ENCODE peak calls at places on chromosome 6, in five cellular contexts. I is prostate gland, Y is keratinocyte, W is mucosa of descending colon, N is HCT116. Z is an unnamed sample.

GRCh38 chr6:52233975-52234823 is 10.1 kb downstream of the IL17F start:
- DNase-seq in I (peak; percentile 6), Y (peak; percentile 13), W (peak; percentile 39), N (peak; percentile 52), Z (no peak)

GRCh38 chr6:84805145-84805544 is 40.7 kb upstream of the TBX18 start:
- DNase-seq in I (no peak), Y (no peak), W (no peak), N (no peak), Z (no peak)

GRCh38 chr6:117521785-117522502 is 39.5 kb downstream of the DCBLD1 start:
- DNase-seq in I (no peak), Y (no peak), W (no peak), N (no peak), Z (no peak)

GRCh38 chr6:10962673-10963072 is 75.8 kb downstream of the SYCP2L start:
- DNase-seq in I (no peak), Y (no peak), W (no peak), N (no peak), Z (no peak)

GRCh38 chr6:134394905-134395304 is 77.0 kb upstream of the SGK1 start:
- DNase-seq in I (no peak), Y (no peak), W (no peak), N (no peak), Z (no peak)

GRCh38 chr6:89495961-89496535 is 63.1 kb downstream of the ANKRD6 start:
- DNase-seq in I (no peak), Y (no peak), W (no peak), N (no peak), Z (no peak)

GRCh38 chr6:119148102-119148824 is 69.8 kb upstream of the FAM184A start:
- DNase-seq in I (peak; percentile 31), Y (no peak), W (no peak), N (peak; percentile 62), Z (no peak)

GRCh38 chr6:33759887-33760629 is 13.4 kb upstream of the IP6K3 start:
- DNase-seq in I (no peak), Y (no peak), W (no peak), N (no peak), Z (no peak)

GRCh38 chr6:1930356-1930755 is 315.0 kb downstream of the GMDS start:
- DNase-seq in I (no peak), Y (no peak), W (no peak), N (no peak), Z (no peak)

GRCh38 chr6:150263765-150264415 is 104.9 kb upstream of the IYD start:
- DNase-seq in I (no peak), Y (no peak), W (no peak), N (no peak), Z (peak; percentile 10)

GRCh38 chr6:73732845-73733675 is 37.1 kb downstream of the CD109 start:
- DNase-seq in I (peak; percentile 58), Y (no peak), W (peak; percentile 61), N (peak; percentile 49), Z (peak; percentile 40)

GRCh38 chr6:134132494-134133141 is 80.2 kb upstream of the SLC2A12 start:
- DNase-seq in I (no peak), Y (no peak), W (no peak), N (no peak), Z (no peak)

DNA sequence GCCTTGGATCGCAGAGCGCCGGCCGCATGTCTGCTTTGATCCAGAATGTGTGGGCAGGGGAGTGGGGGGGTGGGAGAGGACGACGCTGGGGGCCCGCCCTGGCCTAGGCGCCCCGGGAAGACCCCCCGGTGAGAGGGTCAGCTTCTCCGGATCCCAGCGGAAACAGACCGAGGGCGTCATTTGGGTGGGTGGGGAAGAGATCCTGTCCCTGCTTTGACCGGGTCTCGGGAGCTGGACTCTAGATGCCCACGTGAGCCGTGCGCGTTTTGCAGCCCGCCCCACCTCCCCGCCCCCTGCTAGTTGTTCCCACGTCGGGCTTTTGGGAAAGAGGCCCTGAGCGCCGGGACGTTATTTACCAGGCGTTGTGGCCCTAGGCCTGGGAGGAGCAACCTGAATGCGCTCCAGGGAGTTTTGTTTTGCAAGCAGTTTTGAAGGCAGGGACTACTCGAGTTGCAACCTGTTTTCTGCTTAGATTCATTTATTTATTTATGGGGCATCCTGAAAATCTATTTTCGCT is 1.5 kb downstream of the DSP start:
- DNase-seq in I (peak; percentile 93), Y (no peak), W (peak; percentile 87), N (peak; percentile 56), Z (no peak)
- H3K4me3 ChIP-seq in I (peak overlapping the region; percentile 77), Y (peak overlapping the region; percentile 97), W (peak overlapping the region; percentile 69), N (peak overlapping the region; percentile 91), Z (no peak overlapping the region)

DNA sequence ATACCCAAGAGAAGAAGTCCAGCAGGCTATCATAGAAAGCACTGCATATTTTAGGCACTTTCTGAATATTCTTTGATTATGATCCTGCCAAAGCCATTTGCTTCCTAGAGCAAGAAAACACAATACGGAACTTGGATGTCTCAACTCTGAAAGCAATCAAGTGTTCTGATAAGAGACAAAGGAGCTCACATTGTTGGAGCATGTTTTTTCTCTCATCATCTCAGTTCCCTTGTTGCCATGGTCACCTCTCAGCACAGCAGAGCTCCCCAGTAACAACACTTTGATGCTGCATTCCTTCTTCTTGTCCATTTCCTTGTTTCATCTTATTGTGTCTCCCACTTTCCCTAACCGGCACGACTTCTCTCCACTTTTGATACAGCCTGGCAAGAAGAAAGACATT is 168.7 kb upstream of the FUT9 start:
- DNase-seq in I (no peak), Y (no peak), W (no peak), N (no peak), Z (no peak)
- TF ChIP-seq CTCF in I (no peak), Y (no peak), W (no peak), N (no peak), Z (no peak)

GRCh38 chr6:38684904-38685303 is 18.0 kb downstream of the GLO1 start:
- DNase-seq in I (no peak), Y (no peak), W (no peak), N (no peak), Z (no peak)

GRCh38 chr6:38684244-38684643 is 18.7 kb downstream of the GLO1 start:
- DNase-seq in I (no peak), Y (no peak), W (no peak), N (no peak), Z (no peak)

GRCh38 chr6:38679668-38680067 is 23.3 kb downstream of the GLO1 start:
- DNase-seq in I (no peak), Y (no peak), W (no peak), N (no peak), Z (no peak)

GRCh38 chr6:38678178-38678760 is 24.7 kb downstream of the GLO1 start:
- DNase-seq in I (no peak), Y (no peak), W (no peak), N (no peak), Z (no peak)

GRCh38 chr6:38681850-38682249 is 21.1 kb downstream of the GLO1 start:
- DNase-seq in I (no peak), Y (no peak), W (no peak), N (no peak), Z (no peak)
- H3K36me3 ChIP-seq in I (no peaks in the 10 kb centered on the region), Y (peaks cover 23% of the 10 kb centered on the region), W (no peaks in the 10 kb centered on the region), N (peaks cover 44% of the 10 kb centered on the region), Z (peaks cover 5% of the 10 kb centered on the region)

DNA sequence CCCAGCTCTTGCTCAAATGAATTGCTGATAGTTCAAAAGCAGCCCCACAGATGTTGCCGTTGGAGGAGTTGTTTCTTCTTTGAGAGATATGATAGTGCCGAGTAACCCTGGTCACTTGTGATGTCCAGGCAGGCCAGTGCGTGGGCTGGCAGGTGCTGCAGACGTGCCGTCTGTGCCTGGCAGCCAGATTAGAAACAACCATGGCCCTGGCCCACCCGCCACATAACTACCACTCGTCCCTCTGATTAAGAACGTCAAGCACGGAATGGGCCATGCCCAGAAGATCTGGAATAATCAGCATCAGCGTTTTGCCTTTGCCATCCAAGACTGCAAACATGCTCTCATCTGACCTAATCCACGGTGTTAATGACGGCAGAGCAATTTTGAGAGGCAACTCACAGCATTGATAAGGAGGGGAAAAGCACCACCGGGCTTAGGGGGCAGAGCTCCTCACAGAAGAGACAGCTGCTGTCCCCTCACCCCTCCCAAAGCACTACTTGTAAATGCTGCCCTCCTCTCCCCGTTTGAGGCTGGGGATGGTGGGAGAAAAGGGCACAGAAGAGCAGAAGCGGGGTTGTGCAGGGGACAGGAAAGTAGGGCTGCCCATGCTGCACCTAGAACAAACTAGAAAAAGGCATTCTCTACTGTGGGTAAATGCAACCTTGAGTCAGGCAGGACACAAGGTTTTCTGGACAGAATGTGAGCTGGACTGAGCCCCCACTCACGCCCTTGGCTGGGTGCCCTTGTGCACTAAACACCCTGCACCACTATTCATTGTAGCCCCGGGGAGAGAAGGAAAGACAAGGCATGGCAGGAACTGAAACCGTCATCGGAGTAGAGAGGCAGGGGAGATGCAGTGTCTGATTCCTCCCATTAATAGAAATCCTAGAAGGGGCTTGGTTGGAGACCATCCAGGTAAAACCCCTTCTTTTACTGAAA is 5.3 kb upstream of the CPNE5 start:
- DNase-seq in I (no peak), Y (no peak), W (no peak), N (no peak), Z (no peak)
- H3K4me3 ChIP-seq in I (no peak overlapping the region), Y (no peak overlapping the region), W (no peak overlapping the region), N (no peak overlapping the region), Z (no peak overlapping the region)

GRCh38 chr6:30443657-30444450 is 45.5 kb upstream of the HLA-E start:
- DNase-seq in I (no peak), Y (no peak), W (no peak), N (no peak), Z (no peak)

GRCh38 chr6:30450548-30450907 is 38.8 kb upstream of the HLA-E start:
- DNase-seq in I (no peak), Y (no peak), W (no peak), N (no peak), Z (no peak)

GRCh38 chr6:30446259-30446658 is 43.0 kb upstream of the HLA-E start:
- DNase-seq in I (no peak), Y (no peak), W (no peak), N (no peak), Z (no peak)

GRCh38 chr6:30444451-30444742 is 44.9 kb upstream of the HLA-E start:
- DNase-seq in I (no peak), Y (no peak), W (no peak), N (no peak), Z (no peak)

GRCh38 chr6:30447237-30447636 is 42.1 kb upstream of the HLA-E start:
- DNase-seq in I (no peak), Y (no peak), W (no peak), N (peak; percentile 36), Z (no peak)
- TF ChIP-seq CTCF in I (no peak), Y (peak; percentile 40), W (no peak), N (peak; percentile 55), Z (peak; percentile 1)